ENCODE peak calls at places on chromosome 11, in four cellular contexts. X is lower leg skin, E is fibroblast of the aortic adventitia, L is PC-9. A is an unnamed sample.

GRCh38 chr11:1157341-1157644 is 460 bp upstream of the MUC5AC start:
- DNase-seq in E (no peak), L (no peak), X (peak), A (no peak)

GRCh38 chr11:115869780-115870431 is 365.7 kb upstream of the CADM1 start:
- DNase-seq in X (no peak), E (no peak), L (no peak), A (no peak)

GRCh38 chr11:122114976-122115375 is 1.0 kb downstream of the BLID start:
- DNase-seq in E (no peak), L (no peak), X (no peak), A (no peak)

GRCh38 chr11:120858740-120859139 is 165.2 kb upstream of the TBCEL start:
- DNase-seq in X (no peak), L (no peak), E (peak), A (no peak)

GRCh38 chr11:114430290-114430689 is 9.0 kb upstream of the REXO2 start:
- DNase-seq in E (no peak), X (no peak), L (no peak), A (no peak)

GRCh38 chr11:111969344-111969743 is 32.2 kb downstream of the DIXDC1 start:
- DNase-seq in X (no peak), L (no peak), E (no peak), A (no peak)

GRCh38 chr11:27754035-27755017 is 54.1 kb upstream of the BDNF start:
- DNase-seq in E (no peak), X (no peak), L (peak), A (no peak)

GRCh38 chr11:115990004-115990447 is 485.8 kb upstream of the CADM1 start:
- DNase-seq in X (no peak), E (no peak), L (no peak), A (no peak)

GRCh38 chr11:16999116-16999515 is 15.1 kb downstream of the PLEKHA7 start:
- DNase-seq in L (no peak), E (no peak), X (no peak), A (no peak)

GRCh38 chr11:1337647-1338007 is 28.2 kb upstream of the TOLLIP start:
- DNase-seq in X (no peak), L (no peak), E (no peak), A (no peak)

GRCh38 chr11:23164022-23164421 is 303.7 kb upstream of the CCDC179 start:
- DNase-seq in X (no peak), L (no peak), E (no peak), A (no peak)

GRCh38 chr11:35727140-35727539 is 64.6 kb downstream of the TRIM44 start:
- DNase-seq in E (no peak), L (no peak), X (no peak), A (no peak)

GRCh38 chr11:2358754-2359444 is 18.2 kb upstream of the CD81 start:
- DNase-seq in L (no peak), E (no peak), X (no peak), A (no peak)

GRCh38 chr11:27331984-27332383 is 31.0 kb downstream of the CCDC34 start:
- DNase-seq in E (peak), L (no peak), X (no peak), A (no peak)

DNA sequence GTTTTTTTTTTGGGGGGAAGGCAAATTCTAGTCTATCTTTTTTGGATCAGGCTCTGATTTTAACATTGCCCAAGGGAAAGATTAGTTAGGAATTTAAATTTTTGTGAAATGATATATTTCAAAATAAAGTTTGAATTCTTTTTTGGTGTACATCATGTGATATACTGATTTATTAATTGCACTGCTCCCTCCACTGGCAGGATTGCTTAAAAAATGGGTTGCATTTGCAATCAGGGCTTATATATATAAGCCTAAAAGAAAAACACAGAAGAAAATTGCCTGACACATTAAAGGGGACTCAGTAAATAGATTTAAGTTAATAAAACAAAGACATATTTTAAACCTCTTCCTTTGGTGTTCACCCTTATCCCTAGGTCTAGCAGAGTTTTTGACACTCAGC is 1.2 kb downstream of the DYNC2H1 start:
- DNase-seq in X (no peak), E (peak), L (no peak), A (no peak)
- TF ChIP-seq CTCF in X (no peak), E (peak), L (peak), A (no peak)

DNA sequence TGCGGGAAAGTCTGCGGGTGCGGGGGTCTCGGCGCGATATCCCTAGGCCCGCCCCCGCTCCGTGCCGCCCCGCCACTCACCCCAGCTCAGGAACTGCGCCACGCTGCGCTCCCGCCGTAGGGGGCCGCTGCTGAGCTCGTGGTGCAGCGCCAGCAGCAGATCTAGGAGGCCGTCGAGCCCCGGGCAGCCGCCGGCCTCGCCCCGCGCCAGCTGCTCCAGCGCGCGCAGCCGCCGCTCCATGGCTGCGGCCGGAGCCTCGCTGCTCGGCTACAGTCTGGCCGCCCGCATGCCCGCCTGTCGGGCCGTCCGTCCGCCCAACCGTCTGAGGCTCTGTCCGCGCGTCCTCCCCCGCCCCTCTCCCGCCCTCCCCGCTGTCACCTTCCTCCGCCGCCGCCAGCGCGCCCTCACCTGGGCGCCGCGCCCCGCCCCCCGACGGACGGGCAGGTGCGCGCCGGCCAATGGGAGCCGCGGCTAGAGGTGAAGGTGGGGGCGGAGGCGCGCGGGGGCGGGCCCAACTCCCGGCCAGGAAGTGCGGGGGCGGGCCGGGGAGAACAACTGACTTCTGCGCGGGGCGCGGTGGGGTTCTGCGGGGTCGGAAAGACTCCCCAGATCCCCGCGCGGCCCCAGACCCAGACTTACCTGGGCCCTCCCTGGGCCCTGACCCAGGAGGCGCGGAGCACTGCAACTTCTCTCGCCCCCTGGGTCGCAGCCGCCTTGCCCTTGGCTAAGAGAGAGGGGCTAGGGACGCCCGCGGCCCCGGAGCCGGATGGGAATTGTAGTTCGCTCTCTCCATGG is at the start of gene CDC42BPG:
- DNase-seq in L (peak), X (no peak), E (peak), A (peak)
- TF ChIP-seq CTCF in L (peak), X (no peak), E (peak), A (peak)

GRCh38 chr11:64341429-64341828 is 1.4 kb downstream of the CCDC88B start:
- DNase-seq in L (no peak), E (no peak), X (no peak), A (no peak)

GRCh38 chr11:64340671-64341335 is 799 bp downstream of the CCDC88B start:
- DNase-seq in L (no peak), E (no peak), X (no peak), A (peak)

GRCh38 chr11:64342869-64343739 is 3.1 kb downstream of the CCDC88B start:
- DNase-seq in E (no peak), X (no peak), L (no peak), A (no peak)

GRCh38 chr11:64343740-64344133 is 3.7 kb downstream of the CCDC88B start:
- DNase-seq in X (no peak), L (no peak), E (no peak), A (no peak)

DNA sequence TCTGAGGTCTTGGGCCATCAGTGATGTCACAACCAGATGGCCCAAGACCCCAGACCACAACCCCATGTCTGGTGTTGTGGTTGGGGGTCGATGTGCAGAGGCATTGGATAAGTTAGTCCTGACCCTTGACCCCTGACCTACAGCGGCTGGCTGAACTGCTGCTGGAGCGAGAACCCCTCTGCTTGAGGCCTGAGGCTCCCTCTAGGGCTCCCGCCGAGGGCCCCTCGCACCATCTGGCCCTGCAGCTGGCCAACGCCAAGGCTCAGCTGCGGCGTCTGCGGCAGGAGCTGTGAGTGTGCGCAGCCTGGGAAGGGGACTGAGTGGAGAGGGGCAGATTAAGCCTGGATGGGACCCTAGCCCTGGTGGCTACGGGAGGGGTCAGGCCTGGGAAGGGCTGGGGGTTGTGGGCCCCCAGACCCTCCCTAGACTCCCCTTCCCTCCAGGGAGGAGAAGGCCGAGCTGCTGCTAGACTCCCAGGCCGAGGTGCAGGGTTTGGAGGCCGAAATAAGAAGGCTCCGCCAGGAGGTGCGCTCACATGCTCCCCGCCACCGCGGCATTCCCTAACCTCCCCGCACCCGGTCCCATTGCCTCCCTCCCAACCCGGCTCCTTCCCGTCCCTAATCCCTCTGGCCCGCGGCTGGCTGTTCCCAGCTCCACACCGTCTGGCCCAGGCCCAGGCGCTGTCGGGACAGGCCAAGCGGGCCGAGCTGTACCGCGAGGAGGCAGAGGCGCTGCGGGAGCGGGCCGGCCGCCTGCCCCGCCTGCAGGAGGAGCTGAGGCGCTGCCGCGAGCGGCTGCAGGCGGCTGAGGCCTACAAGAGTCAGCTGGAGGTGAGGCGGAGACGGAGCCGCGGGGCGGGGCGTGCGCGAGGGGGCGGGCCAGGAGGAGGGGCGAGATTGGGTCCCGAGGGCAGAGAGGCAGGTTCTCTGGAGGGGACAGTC is 2.1 kb downstream of the CCDC88B start:
- DNase-seq in L (peak), E (peak), X (peak), A (peak)
- TF ChIP-seq CTCF in L (peak), E (peak), X (no peak), A (no peak)

GRCh38 chr11:10902301-10902700 is 44.4 kb upstream of the ZBED5 start:
- DNase-seq in E (no peak), X (no peak), L (peak), A (no peak)

GRCh38 chr11:10908215-10908990 is 50.5 kb upstream of the ZBED5 start:
- DNase-seq in X (no peak), E (peak), L (peak), A (peak)

GRCh38 chr11:10909141-10909883 is 51.5 kb upstream of the ZBED5 start:
- DNase-seq in E (no peak), X (no peak), L (peak), A (no peak)

GRCh38 chr11:10902756-10903155 is 44.9 kb upstream of the ZBED5 start:
- DNase-seq in E (no peak), X (no peak), L (no peak), A (no peak)

GRCh38 chr11:10906521-10906920 is 48.7 kb upstream of the ZBED5 start:
- DNase-seq in E (peak), X (no peak), L (peak), A (no peak)
- TF ChIP-seq CTCF in E (peak), X (no peak), L (no peak), A (no peak)

GRCh38 chr11:44110231-44110679 is 14.8 kb downstream of the EXT2 start:
- DNase-seq in X (no peak), E (peak), L (no peak), A (no peak)
- TF ChIP-seq CTCF in X (no peak), E (peak), L (peak), A (no peak)

GRCh38 chr11:66336234-66337102 is at the start of gene RIN1:
- DNase-seq in L (peak), X (peak), E (peak), A (no peak)

GRCh38 chr11:66337103-66337899 is 1.1 kb upstream of the RIN1 start:
- DNase-seq in X (peak), L (no peak), E (no peak), A (no peak)

GRCh38 chr11:66334605-66335442 is 1.4 kb downstream of the RIN1 start:
- DNase-seq in E (no peak), L (no peak), X (peak), A (no peak)

GRCh38 chr11:66333896-66334604 is 2.2 kb downstream of the RIN1 start:
- DNase-seq in X (no peak), E (no peak), L (no peak), A (no peak)

DNA sequence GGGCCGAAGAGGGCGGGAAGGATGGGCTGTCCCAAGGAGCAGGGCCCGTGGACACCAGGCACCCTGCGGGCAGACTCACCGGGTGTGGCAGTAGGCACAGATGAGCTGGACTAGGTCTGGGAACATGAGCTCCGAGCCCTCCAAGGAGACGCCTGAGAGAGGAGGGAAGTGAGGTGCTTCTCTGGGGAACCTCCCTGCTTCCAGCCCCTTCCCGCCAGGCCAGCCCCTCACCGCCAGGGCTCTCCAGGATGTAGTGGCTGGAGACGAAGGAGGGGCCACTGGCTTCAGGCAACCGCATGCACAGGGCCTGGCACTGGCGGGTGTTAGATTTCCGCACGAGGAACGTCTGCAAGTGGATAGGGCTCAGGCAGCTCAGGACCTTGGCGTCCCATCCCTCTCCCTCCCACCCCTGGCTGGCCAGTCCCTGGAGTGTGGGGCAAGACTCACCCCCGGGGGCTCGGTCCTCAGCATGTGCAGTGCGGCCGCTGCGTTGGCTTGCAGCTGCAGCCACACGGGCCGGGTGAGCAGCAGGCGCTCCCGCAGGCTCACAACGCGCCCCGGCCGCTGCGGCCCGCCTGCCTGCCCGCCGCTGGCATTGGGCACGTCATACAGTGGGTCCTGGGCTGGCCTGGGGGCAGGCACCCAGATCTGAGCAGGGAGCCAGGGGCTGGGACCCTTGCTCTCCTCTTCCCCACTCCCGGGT is 552 bp downstream of the RIN1 start:
- DNase-seq in X (peak), E (peak), L (peak), A (no peak)
- TF ChIP-seq CTCF in X (no peak), E (peak), L (no peak), A (no peak)